ENCODE peak calls at places on chromosomes 13 and 19, in six cellular contexts. W is left ventricle myocardium inferior, M is neural progenitor cell, Y is fibroblast of lung, S is tibial artery, Z is Peyer's patch. K is an unnamed sample.

GRCh38 chr13:47117268-47117667 is 220.4 kb upstream of the HTR2A start:
- DNase-seq in W (no peak), Y (peak), S (no peak), M (no peak), Z (no peak), K (peak)

GRCh38 chr13:82833928-82834327 is 1048.3 kb downstream of the SLITRK1 start:
- DNase-seq in Y (peak), M (no peak), Z (no peak), W (no peak), S (no peak), K (peak)

GRCh38 chr19:40592170-40592569 is 9.0 kb upstream of the LTBP4 start:
- DNase-seq in W (no peak), S (no peak), Y (peak), M (peak), Z (no peak), K (no peak)

GRCh38 chr13:85993567-85993966 is 194.3 kb upstream of the SLITRK6 start:
- DNase-seq in M (no peak), Y (no peak), S (no peak), W (no peak), Z (no peak), K (no peak)

GRCh38 chr13:32528358-32528757 is 10.2 kb downstream of the N4BP2L2 start:
- DNase-seq in M (no peak), S (no peak), Y (peak), Z (no peak), W (no peak), K (no peak)

GRCh38 chr19:8631425-8631819 is 989 bp downstream of the NFILZ start:
- DNase-seq in Y (peak), Z (peak), S (no peak), W (no peak), M (peak), K (no peak)

GRCh38 chr19:24069907-24070657 is 16.9 kb upstream of the ZNF254 start:
- DNase-seq in W (no peak), Z (no peak), S (no peak), M (no peak), Y (no peak), K (no peak)

GRCh38 chr19:13302521-13303270 is 152.5 kb downstream of the IER2 start:
- DNase-seq in Y (no peak), W (no peak), M (peak), Z (no peak), S (no peak), K (no peak)

GRCh38 chr13:103436057-103436654 is 369.9 kb upstream of the SLC10A2 start:
- DNase-seq in W (no peak), Y (no peak), M (no peak), Z (no peak), S (no peak), K (no peak)

GRCh38 chr13:108322206-108322824 is 52.8 kb downstream of the TNFSF13B start:
- DNase-seq in Z (no peak), W (no peak), M (peak), S (no peak), Y (peak), K (peak)

GRCh38 chr19:850979-851335 is 1.1 kb upstream of the ELANE start:
- DNase-seq in M (no peak), W (no peak), Y (no peak), S (no peak), Z (no peak), K (no peak)

GRCh38 chr19:7657047-7657779 is 11.6 kb upstream of the RETN start:
- DNase-seq in S (no peak), M (peak), Y (peak), Z (no peak), W (no peak), K (no peak)

GRCh38 chr13:73273737-73274136 is 214.9 kb downstream of the KLF5 start:
- DNase-seq in W (no peak), Z (no peak), M (no peak), S (no peak), Y (peak), K (peak)

GRCh38 chr13:23558675-23559536 is 11.3 kb upstream of the TNFRSF19 start:
- DNase-seq in M (no peak), W (peak), S (peak), Y (peak), Z (no peak), K (peak)

GRCh38 chr19:5651361-5651760 is 28.5 kb downstream of the SAFB start:
- DNase-seq in Y (no peak), W (no peak), S (no peak), Z (peak), M (no peak), K (no peak)

GRCh38 chr13:44051923-44052322 is 172.2 kb downstream of the LACC1 start:
- DNase-seq in M (no peak), S (no peak), W (no peak), Z (no peak), Y (peak), K (no peak)

GRCh38 chr13:38395505-38395803 is 45.8 kb downstream of the UFM1 start:
- DNase-seq in S (no peak), M (no peak), Y (no peak), Z (no peak), W (no peak), K (no peak)

GRCh38 chr13:31007392-31007791 is 74.9 kb downstream of the TEX26 start:
- DNase-seq in W (no peak), Y (no peak), M (no peak), Z (no peak), S (no peak), K (no peak)

GRCh38 chr13:103100795-103101194 is 34.6 kb upstream of the SLC10A2 start:
- DNase-seq in W (no peak), S (no peak), Y (no peak), M (no peak), Z (no peak), K (no peak)

GRCh38 chr19:7927605-7928333 is 1.8 kb upstream of the CTXN1 start:
- DNase-seq in S (peak), Y (no peak), W (no peak), M (no peak), Z (peak), K (no peak)

GRCh38 chr13:31469377-31469776 is 269.6 kb downstream of the B3GLCT start:
- DNase-seq in W (no peak), Y (no peak), M (no peak), Z (no peak), S (no peak), K (no peak)

GRCh38 chr13:29581666-29582065 is 13.8 kb downstream of the SLC7A1 start:
- DNase-seq in Y (no peak), S (no peak), Z (no peak), W (no peak), M (no peak), K (no peak)

GRCh38 chr19:30695171-30695875 is 323.1 kb downstream of the ZNF536 start:
- DNase-seq in M (peak), W (no peak), Y (no peak), Z (no peak), S (no peak), K (no peak)
- TF ChIP-seq CTCF in M (peak), W (peak), Y (no peak), Z (no peak), S (no peak), K (no peak)

DNA sequence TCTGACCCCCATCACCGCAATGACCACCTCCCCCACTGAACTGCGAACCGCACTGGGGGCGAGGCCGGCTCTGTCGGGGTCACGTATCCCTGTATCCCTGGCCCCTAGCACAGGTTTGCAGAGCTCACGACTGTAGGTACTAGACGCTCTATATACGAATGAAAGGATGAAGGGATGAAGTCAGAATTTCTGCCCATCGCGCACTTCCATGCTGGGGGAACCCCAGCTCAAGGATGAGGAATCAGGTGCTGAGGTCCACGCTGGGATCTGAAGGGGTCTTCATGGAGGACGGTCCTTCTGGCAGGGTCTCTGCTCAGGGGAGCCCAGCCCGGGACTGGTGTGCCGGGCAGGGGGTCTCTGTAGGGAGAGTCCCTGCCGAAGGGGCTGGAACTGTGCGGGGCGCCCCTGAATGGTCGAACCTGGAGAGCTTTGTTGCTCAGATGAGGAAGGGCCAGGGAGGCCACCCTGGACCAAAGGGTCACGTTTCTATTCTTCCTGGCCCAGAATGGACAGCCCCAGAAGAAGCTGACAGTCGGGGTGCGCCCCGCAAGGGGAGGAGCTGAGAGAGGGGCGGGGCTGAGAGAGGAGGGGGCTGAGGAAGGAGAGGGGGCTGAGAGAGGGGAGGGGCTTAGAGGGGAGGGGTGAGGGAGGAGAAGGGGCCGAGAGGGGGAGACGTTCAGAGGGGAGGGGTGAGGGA is 37.9 kb upstream of the SEMA6B start:
- DNase-seq in Y (no peak), Z (no peak), M (peak), W (no peak), S (no peak), K (no peak)
- H3K4me3 ChIP-seq in Y (no peak), Z (no peak), M (peak), W (peak), S (no peak), K (peak)

GRCh38 chr19:37251308-37252229 is 33.6 kb downstream of the ZNF383 start:
- DNase-seq in Y (peak), M (no peak), Z (peak), W (peak), S (peak), K (peak)
- H3K27ac ChIP-seq in Y (no peak), M (no peak), Z (no peak), W (peak), S (peak), K (peak)

GRCh38 chr19:29478578-29479565 is 46.9 kb upstream of the VSTM2B start:
- DNase-seq in M (peak), S (no peak), Z (no peak), W (no peak), Y (no peak), K (no peak)
- TF ChIP-seq CTCF in M (peak), S (no peak), Z (no peak), W (peak), Y (no peak), K (no peak)

GRCh38 chr19:2719232-2719735 is 1.9 kb downstream of the DIRAS1 start:
- DNase-seq in M (no peak), W (no peak), Y (no peak), S (no peak), Z (no peak), K (no peak)

GRCh38 chr19:2722541-2723344 is 1.6 kb upstream of the DIRAS1 start:
- DNase-seq in S (peak), M (no peak), Z (no peak), W (peak), Y (peak), K (no peak)

GRCh38 chr19:2719910-2720776 is 1.0 kb downstream of the DIRAS1 start:
- DNase-seq in W (peak), M (peak), Z (no peak), Y (peak), S (no peak), K (no peak)

GRCh38 chr19:2721570-2722540 is 683 bp upstream of the DIRAS1 start:
- DNase-seq in M (no peak), W (no peak), Y (no peak), Z (no peak), S (no peak), K (no peak)

GRCh38 chr19:2720777-2721569 is at the start of gene DIRAS1:
- DNase-seq in M (peak), Z (no peak), S (no peak), Y (no peak), W (no peak), K (no peak)
- H3K4me3 ChIP-seq in M (peak), Z (peak), S (peak), Y (peak), W (peak), K (peak)

GRCh38 chr13:74986609-74987008 is 495.4 kb downstream of the TBC1D4 start:
- DNase-seq in Y (no peak), M (no peak), W (no peak), Z (no peak), S (no peak), K (no peak)
- H3K27ac ChIP-seq in Y (no peak), M (no peak), W (no peak), Z (no peak), S (no peak), K (no peak)

K was measured in AG04450.